ENCODE peak calls at places on chromosomes 2 and 18, in five cellular contexts. H is K562, Y is amniotic stem cell, C is GM13977, S is transverse colon. E is an unnamed sample.

GRCh38 chr2:204673877-204674276 is 128.6 kb downstream of the PARD3B start:
- DNase-seq in H (no peak), Y (no peak), C (no peak), S (no peak), E (peak; percentile 4)

GRCh38 chr18:56124186-56124585 is 514.2 kb downstream of the TXNL1 start:
- DNase-seq in H (no peak), Y (peak; percentile 25), C (no peak), S (no peak), E (no peak)

GRCh38 chr2:197215988-197216979 is 94.3 kb downstream of the ANKRD44 start:
- DNase-seq in H (no peak), Y (no peak), C (peak; percentile 20), S (no peak), E (no peak)

GRCh38 chr2:28437918-28438317 is 45.3 kb downstream of the FOSL2 start:
- DNase-seq in H (no peak), Y (no peak), C (no peak), S (no peak), E (no peak)

GRCh38 chr2:157786663-157787363 is 89.3 kb downstream of the ACVR1 start:
- DNase-seq in H (peak; percentile 88), Y (no peak), C (no peak), S (no peak), E (no peak)

GRCh38 chr2:71534201-71534600 is 80.8 kb downstream of the DYSF start:
- DNase-seq in H (no peak), Y (no peak), C (no peak), S (no peak), E (no peak)

GRCh38 chr2:54574107-54574859 is 118.2 kb downstream of the SPTBN1 start:
- DNase-seq in H (peak; percentile 61), Y (no peak), C (no peak), S (peak; percentile 83), E (no peak)

GRCh38 chr18:2912357-2913299 is 65.8 kb downstream of the EMILIN2 start:
- DNase-seq in H (no peak), Y (no peak), C (no peak), S (no peak), E (no peak)

GRCh38 chr18:35620765-35621164 is 39.2 kb downstream of the GALNT1 start:
- DNase-seq in H (no peak), Y (no peak), C (no peak), S (peak; percentile 51), E (no peak)

GRCh38 chr2:62478093-62478580 is 27.9 kb downstream of the TMEM17 start:
- DNase-seq in H (no peak), Y (no peak), C (no peak), S (peak; percentile 26), E (no peak)

GRCh38 chr2:88499204-88499603 is 46.7 kb upstream of the FOXI3 start:
- DNase-seq in H (no peak), Y (no peak), C (no peak), S (no peak), E (no peak)

GRCh38 chr2:27833931-27834330 is 56.3 kb downstream of the RBKS start:
- DNase-seq in H (no peak), Y (no peak), C (no peak), S (no peak), E (no peak)

GRCh38 chr2:231483398-231484329 is 19.4 kb upstream of the NCL start:
- DNase-seq in H (no peak), Y (no peak), C (peak; percentile 79), S (peak; percentile 12), E (no peak)

GRCh38 chr2:140786585-140786984 is 1344.2 kb downstream of the LRP1B start:
- DNase-seq in H (no peak), Y (no peak), C (no peak), S (no peak), E (no peak)

GRCh38 chr2:212928681-212929080 is 222.7 kb downstream of the IKZF2 start:
- DNase-seq in H (no peak), Y (no peak), C (no peak), S (no peak), E (no peak)

GRCh38 chr2:237511421-237511820 is 24.4 kb downstream of the MLPH start:
- DNase-seq in H (no peak), Y (no peak), C (no peak), S (no peak), E (no peak)

GRCh38 chr2:151407281-151407680 is 2.4 kb upstream of the RIF1 start:
- DNase-seq in H (no peak), Y (no peak), C (no peak), S (no peak), E (no peak)

GRCh38 chr2:189982777-189983394 is 79.6 kb downstream of the MSTN start:
- DNase-seq in H (peak; percentile 29), Y (no peak), C (no peak), S (no peak), E (no peak)

GRCh38 chr2:112547333-112547732 is 5.1 kb downstream of the POLR1B start:
- DNase-seq in H (no peak), Y (no peak), C (no peak), S (no peak), E (no peak)

GRCh38 chr2:71790261-71791038 is 337.1 kb downstream of the DYSF start:
- DNase-seq in H (no peak), Y (no peak), C (no peak), S (no peak), E (no peak)